ENCODE peak calls at places on chromosomes 1 and 21, in seven cellular contexts. C, Z, M, W, Y, F and U are unnamed samples.

GRCh38 chr1:235946570-235946981 is 79.9 kb upstream of the LYST start:
- DNase-seq in C (no peak), Z (no peak), M (no peak), W (no peak), Y (no peak), F (no peak), U (peak; percentile 83)

GRCh38 chr21:45073301-45074047 is 906 bp upstream of the ADARB1 start:
- DNase-seq in C (peak; percentile 50), Z (no peak), M (no peak), W (peak; percentile 64), Y (no peak), F (peak; percentile 24), U (no peak)

GRCh38 chr1:178495158-178495557 is 1.6 kb downstream of the CLEC20A start:
- DNase-seq in C (no peak), Z (no peak), M (no peak), W (no peak), Y (no peak), F (no peak), U (no peak)

GRCh38 chr1:28510350-28511223 is 4.7 kb downstream of the RCC1 start:
- DNase-seq in C (peak; percentile 52), Z (no peak), M (no peak), W (no peak), Y (no peak), F (no peak), U (peak; percentile 49)

GRCh38 chr21:25903599-25903998 is 168.8 kb downstream of the GABPA start:
- DNase-seq in C (no peak), Z (no peak), M (no peak), W (no peak), Y (no peak), F (no peak), U (no peak)

GRCh38 chr1:228401782-228402637 is 4.6 kb downstream of the TRIM11 start:
- DNase-seq in C (no peak), Z (no peak), M (no peak), W (no peak), Y (no peak), F (no peak), U (no peak)

GRCh38 chr1:50774759-50775351 is 185.2 kb downstream of the FAF1 start:
- DNase-seq in C (peak; percentile 65), Z (no peak), M (no peak), W (peak; percentile 76), Y (no peak), F (no peak), U (peak; percentile 72)

GRCh38 chr1:209590405-209590804 is 6.9 kb downstream of the CAMK1G start:
- DNase-seq in C (no peak), Z (no peak), M (peak; percentile 63), W (peak; percentile 35), Y (no peak), F (no peak), U (no peak)

GRCh38 chr1:89721351-89721750 is 88.4 kb downstream of the LRRC8C start:
- DNase-seq in C (peak; percentile 84), Z (no peak), M (no peak), W (no peak), Y (no peak), F (no peak), U (peak; percentile 50)

GRCh38 chr1:235597867-235598553 is 51.6 kb downstream of the GNG4 start:
- DNase-seq in C (peak; percentile 53), Z (no peak), M (no peak), W (peak; percentile 32), Y (no peak), F (no peak), U (peak; percentile 33)

GRCh38 chr1:9302745-9303524 is 10.2 kb downstream of the SPSB1 start:
- DNase-seq in C (peak; percentile 92), Z (no peak), M (no peak), W (peak; percentile 68), Y (peak; percentile 47), F (no peak), U (peak; percentile 94)
- H3K4me3 ChIP-seq in C (no peak overlapping the region), Z (no peak overlapping the region), M (no peak overlapping the region), W (no peak overlapping the region), Y (peak overlapping the region; percentile 19), F (no peak overlapping the region), U (no peak overlapping the region)

GRCh38 chr1:31155216-31155806 is 84.4 kb downstream of the NKAIN1 start:
- DNase-seq in C (peak; percentile 30), Z (no peak), M (no peak), W (peak; percentile 88), Y (peak; percentile 69), F (peak; percentile 78), U (peak; percentile 54)
- TF ChIP-seq CTCF in C (peak; percentile 46), Z (peak; percentile 29), M (no peak), W (peak; percentile 35), Y (peak; percentile 41), F (peak; percentile 34), U (no peak)

GRCh38 chr21:42405064-42406059 is 1.7 kb downstream of the UBASH3A start:
- DNase-seq in C (no peak), Z (no peak), M (no peak), W (no peak), Y (no peak), F (peak; percentile 4), U (no peak)
- H3K4me3 ChIP-seq in C (no peak overlapping the region), Z (no peak overlapping the region), M (no peak overlapping the region), W (no peak overlapping the region), Y (no peak overlapping the region), F (no peak overlapping the region), U (no peak overlapping the region)

GRCh38 chr1:167059045-167059728 is 31.0 kb downstream of the GPA33 start:
- DNase-seq in C (peak; percentile 47), Z (peak; percentile 84), M (no peak), W (peak; percentile 77), Y (peak; percentile 67), F (peak; percentile 74), U (peak; percentile 60)

GRCh38 chr1:167059729-167060107 is 30.5 kb downstream of the GPA33 start:
- DNase-seq in C (no peak), Z (no peak), M (no peak), W (no peak), Y (no peak), F (no peak), U (no peak)

GRCh38 chr1:167061073-167061464 is 29.1 kb downstream of the GPA33 start:
- DNase-seq in C (no peak), Z (no peak), M (no peak), W (no peak), Y (no peak), F (no peak), U (no peak)

GRCh38 chr1:167057297-167057688 is 32.9 kb downstream of the GPA33 start:
- DNase-seq in C (peak; percentile 41), Z (no peak), M (no peak), W (peak; percentile 65), Y (no peak), F (no peak), U (peak; percentile 72)

GRCh38 chr1:167060141-167061072 is 29.8 kb downstream of the GPA33 start:
- DNase-seq in C (no peak), Z (no peak), M (no peak), W (no peak), Y (no peak), F (no peak), U (peak; percentile 14)
- TF ChIP-seq CTCF in C (peak; percentile 20), Z (no peak), M (no peak), W (no peak), Y (no peak), F (no peak), U (peak; percentile 52)

GRCh38 chr1:15950763-15951295 is 25.1 kb downstream of the ZBTB17 start:
- DNase-seq in C (no peak), Z (peak; percentile 52), M (no peak), W (peak; percentile 78), Y (no peak), F (no peak), U (peak; percentile 42)
- H3K4me3 ChIP-seq in C (no peak overlapping the region), Z (no peak overlapping the region), M (no peak overlapping the region), W (no peak overlapping the region), Y (no peak overlapping the region), F (no peak overlapping the region), U (no peak overlapping the region)

DNA sequence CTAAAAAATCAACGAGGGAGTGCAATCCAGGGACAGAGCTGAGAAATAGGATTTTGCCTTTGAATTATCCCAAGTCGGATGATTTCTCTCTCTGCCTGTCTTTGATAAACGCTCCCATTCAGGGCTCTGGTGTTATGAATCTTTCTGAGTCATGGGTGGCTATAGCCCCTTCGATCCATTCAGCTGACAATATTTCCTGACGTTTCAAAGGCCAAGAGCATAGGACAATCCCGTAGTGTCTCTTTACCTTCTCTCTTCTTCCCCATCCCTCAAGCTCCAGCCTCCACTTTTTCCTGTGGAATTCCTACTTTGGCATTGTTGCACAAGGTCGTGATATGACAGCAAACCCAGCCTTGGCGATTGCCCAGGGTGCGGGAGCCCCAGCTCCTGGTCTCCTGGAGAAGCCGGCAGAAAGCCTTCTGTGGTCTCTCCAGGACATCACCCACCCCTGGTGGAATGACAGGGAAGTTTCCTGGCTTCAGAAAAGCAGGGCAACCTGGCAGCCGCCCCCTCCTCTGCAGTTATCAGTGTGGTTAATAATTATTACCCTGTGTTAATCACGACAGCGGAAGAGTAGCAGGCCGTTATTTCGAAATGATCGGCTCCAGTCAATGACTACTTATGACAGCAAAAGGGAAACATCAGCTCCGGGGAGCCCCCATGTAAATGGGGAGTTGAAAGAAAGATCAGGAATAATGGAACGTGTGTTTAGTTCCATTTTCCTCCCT is 8.1 kb upstream of the PLXNA2 start:
- DNase-seq in C (no peak), Z (peak; percentile 45), M (no peak), W (peak; percentile 50), Y (no peak), F (no peak), U (no peak)
- TF ChIP-seq CTCF in C (peak; percentile 50), Z (peak; percentile 35), M (no peak), W (peak; percentile 21), Y (peak; percentile 81), F (no peak), U (peak; percentile 4)

GRCh38 chr1:26706315-26706714 is 10.5 kb downstream of the ARID1A start:
- DNase-seq in C (no peak), Z (no peak), M (no peak), W (peak; percentile 40), Y (no peak), F (peak; percentile 33), U (no peak)
- H3K4me3 ChIP-seq in C (no peak overlapping the region), Z (no peak overlapping the region), M (no peak overlapping the region), W (no peak overlapping the region), Y (peak overlapping the region; percentile 5), F (no peak overlapping the region), U (no peak overlapping the region)

GRCh38 chr1:38361566-38361965 is 315.0 kb upstream of the POU3F1 start:
- DNase-seq in C (no peak), Z (no peak), M (no peak), W (no peak), Y (no peak), F (no peak), U (no peak)

GRCh38 chr1:38360807-38361206 is 314.2 kb upstream of the POU3F1 start:
- DNase-seq in C (no peak), Z (no peak), M (no peak), W (no peak), Y (no peak), F (no peak), U (no peak)
- TF ChIP-seq CTCF in C (no peak), Z (no peak), M (no peak), W (no peak), Y (no peak), F (no peak), U (no peak)

GRCh38 chr1:160177667-160178066 is 12.7 kb upstream of the CASQ1 start:
- DNase-seq in C (no peak), Z (no peak), M (no peak), W (no peak), Y (no peak), F (no peak), U (no peak)
- H3K4me3 ChIP-seq in C (no peak overlapping the region), Z (no peak overlapping the region), M (no peak overlapping the region), W (no peak overlapping the region), Y (no peak overlapping the region), F (no peak overlapping the region), U (no peak overlapping the region)